ENCODE peak calls at places on chromosomes 13 and 19, in four cellular contexts. Q is fibroblast of gingiva; W is pancreas; Z is stimulated activated CD8-positive, alpha-beta memory T cell treated with anti-CD3 and anti-CD28 coated beads, Interleukin-4, amount 100 ng/mL, for 48 hours. H is an unnamed sample.

GRCh38 chr19:31419871-31420430 is 70.7 kb upstream of the TSHZ3 start:
- DNase-seq in Q (no peak), W (no peak), Z (no peak), H (no peak)

GRCh38 chr13:112186091-112186490 is 119.1 kb downstream of the SOX1 start:
- DNase-seq in W (no peak), Z (no peak), Q (no peak), H (no peak)

GRCh38 chr19:55305491-55305890 is 19.6 kb downstream of the TMEM150B start:
- DNase-seq in Z (peak), W (no peak), Q (no peak), H (no peak)

GRCh38 chr13:88456155-88456554 is 785.0 kb downstream of the SLITRK5 start:
- DNase-seq in Q (peak), W (no peak), Z (no peak), H (no peak)

GRCh38 chr19:2255982-2256685 is at the start of gene JSRP1:
- DNase-seq in Z (no peak), W (peak), Q (no peak), H (no peak)

GRCh38 chr19:48780684-48781391 is 25.5 kb downstream of the FGF21 start:
- DNase-seq in Q (no peak), W (no peak), Z (no peak), H (peak)

GRCh38 chr19:29831041-29831548 is 19.3 kb downstream of the CCNE1 start:
- DNase-seq in Q (no peak), W (no peak), Z (peak), H (no peak)

GRCh38 chr19:15466851-15467733 is 2.7 kb upstream of the RASAL3 start:
- DNase-seq in Z (peak), Q (peak), W (no peak), H (no peak)

GRCh38 chr19:13260883-13261653 is 110.9 kb downstream of the IER2 start:
- DNase-seq in Q (peak), Z (peak), W (no peak), H (no peak)

GRCh38 chr13:53015044-53015443 is 13.6 kb upstream of the OLFM4 start:
- DNase-seq in Z (no peak), W (no peak), Q (no peak), H (peak)

GRCh38 chr19:947707-948533 is 22.1 kb downstream of the ARID3A start:
- DNase-seq in Z (no peak), W (peak), Q (no peak), H (peak)

H was measured in thyroid gland.